ENCODE peak calls at places on chromosome 12, in five cellular contexts. S is HCT116, L is GM12878, M is endodermal cell, Q is MM.1S. A is an unnamed sample.

GRCh38 chr12:100741084-100741711 is 53.4 kb upstream of the ANO4 start:
- DNase-seq in S (peak; percentile 6), L (no peak), M (no peak), Q (peak; percentile 33), A (peak; percentile 56)

GRCh38 chr12:94714378-94714777 is 64.0 kb upstream of the TMCC3 start:
- DNase-seq in S (no peak), L (no peak), M (no peak), Q (peak; percentile 47), A (peak; percentile 60)

GRCh38 chr12:122665349-122665748 is 37.8 kb downstream of the HCAR2 start:
- DNase-seq in S (no peak), L (no peak), M (no peak), Q (no peak), A (no peak)

GRCh38 chr12:118650586-118650960 is 274.2 kb downstream of the SUDS3 start:
- DNase-seq in S (no peak), L (no peak), M (no peak), Q (no peak), A (no peak)

GRCh38 chr12:62632521-62632920 is 165.9 kb downstream of the MON2 start:
- DNase-seq in S (no peak), L (no peak), M (peak; percentile 88), Q (no peak), A (peak; percentile 69)

GRCh38 chr12:106317406-106318082 is 15.0 kb downstream of the TCP11L2 start:
- DNase-seq in S (no peak), L (no peak), M (no peak), Q (no peak), A (no peak)

GRCh38 chr12:55703976-55704761 is 3.5 kb downstream of the ITGA7 start:
- DNase-seq in S (no peak), L (no peak), M (no peak), Q (no peak), A (no peak)

GRCh38 chr12:113329022-113329790 is 5.7 kb downstream of the SLC8B1 start:
- DNase-seq in S (no peak), L (no peak), M (no peak), Q (no peak), A (no peak)

GRCh38 chr12:53049582-53050318 is at the start of gene TNS2:
- DNase-seq in S (no peak), L (no peak), M (peak; percentile 95), Q (no peak), A (peak; percentile 61)

GRCh38 chr12:22794017-22794416 is 169.0 kb downstream of the ETNK1 start:
- DNase-seq in S (no peak), L (no peak), M (no peak), Q (no peak), A (no peak)

GRCh38 chr12:81128930-81129554 is 51.2 kb downstream of the ACSS3 start:
- DNase-seq in S (peak; percentile 22), L (peak; percentile 5), M (peak; percentile 80), Q (peak; percentile 65), A (peak; percentile 60)

GRCh38 chr12:47855502-47855901 is 35.8 kb upstream of the HDAC7 start:
- DNase-seq in S (no peak), L (no peak), M (peak; percentile 70), Q (no peak), A (no peak)

GRCh38 chr12:13744566-13744965 is 236.8 kb downstream of the GRIN2B start:
- DNase-seq in S (no peak), L (no peak), M (no peak), Q (no peak), A (no peak)

GRCh38 chr12:11517080-11517479 is 121.7 kb upstream of the PRB2 start:
- DNase-seq in S (no peak), L (no peak), M (no peak), Q (no peak), A (no peak)

GRCh38 chr12:52049688-52050087 is 1.6 kb upstream of the NR4A1 start:
- DNase-seq in S (no peak), L (no peak), M (no peak), Q (peak; percentile 2), A (no peak)

GRCh38 chr12:120369476-120370342 is 745 bp upstream of the MSI1 start:
- DNase-seq in S (no peak), L (no peak), M (peak; percentile 88), Q (no peak), A (no peak)

GRCh38 chr12:132926417-132926833 is 29.7 kb downstream of the ZNF605 start:
- DNase-seq in S (no peak), L (no peak), M (no peak), Q (no peak), A (no peak)

GRCh38 chr12:105942316-105942715 is 196.4 kb downstream of the NUAK1 start:
- DNase-seq in S (no peak), L (no peak), M (no peak), Q (no peak), A (no peak)

GRCh38 chr12:75592086-75592485 is 80.7 kb upstream of the KRR1 start:
- DNase-seq in S (no peak), L (no peak), M (no peak), Q (no peak), A (no peak)

GRCh38 chr12:105775351-105775750 is 363.4 kb downstream of the NUAK1 start:
- DNase-seq in S (no peak), L (no peak), M (no peak), Q (no peak), A (peak; percentile 68)

GRCh38 chr12:77837876-77838291 is 7.2 kb downstream of the NAV3 start:
- DNase-seq in S (no peak), L (no peak), M (no peak), Q (peak; percentile 52), A (no peak)

GRCh38 chr12:122856999-122857671 is 21.9 kb downstream of the HIP1R start:
- DNase-seq in S (no peak), L (no peak), M (peak; percentile 46), Q (no peak), A (peak; percentile 45)

GRCh38 chr12:101862245-101862644 is 15.1 kb upstream of the DRAM1 start:
- DNase-seq in S (no peak), L (no peak), M (no peak), Q (no peak), A (peak; percentile 16)

GRCh38 chr12:95253386-95253785 is 35.8 kb downstream of the VEZT start:
- DNase-seq in S (no peak), L (no peak), M (no peak), Q (no peak), A (no peak)

GRCh38 chr12:28955491-28955890 is 193.6 kb upstream of the FAR2 start:
- DNase-seq in S (no peak), L (no peak), M (no peak), Q (no peak), A (peak; percentile 73)

GRCh38 chr12:126139355-126139754 is 1074.1 kb downstream of the AACS start:
- DNase-seq in S (no peak), L (no peak), M (no peak), Q (no peak), A (no peak)
- H3K9me3 ChIP-seq in S (peaks cover 24% of the 10 kb centered on the region), L (peaks cover 2% of the 10 kb centered on the region), M (peaks cover 61% of the 10 kb centered on the region), Q (no peaks in the 10 kb centered on the region), A (no peaks in the 10 kb centered on the region)

GRCh38 chr12:42039146-42039545 is 105.5 kb downstream of the GXYLT1 start:
- DNase-seq in S (peak; percentile 23), L (no peak), M (no peak), Q (no peak), A (peak; percentile 83)

DNA sequence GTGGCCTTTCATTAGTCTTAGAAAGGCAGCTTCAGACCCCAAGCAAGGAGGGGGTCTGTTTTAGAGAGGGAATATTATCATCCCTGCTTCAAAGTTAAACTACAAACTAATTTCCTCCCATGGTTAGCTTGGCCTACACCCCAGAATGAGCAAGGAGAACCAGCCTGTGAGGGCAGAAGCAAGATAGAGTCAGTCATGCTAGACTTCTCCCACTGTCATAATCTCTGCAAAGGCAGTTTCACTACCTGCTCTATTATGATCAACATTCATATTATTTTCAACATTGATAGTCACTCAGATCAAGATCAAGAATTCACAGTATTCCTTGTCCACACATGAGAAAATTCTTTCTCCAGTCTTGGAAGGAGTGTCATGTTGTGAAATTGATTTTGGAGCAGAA is 105.1 kb downstream of the GXYLT1 start:
- DNase-seq in S (no peak), L (no peak), M (no peak), Q (no peak), A (no peak)
- H3K9ac ChIP-seq in S (no peak overlapping the region), L (no peak overlapping the region), M (no peak overlapping the region), Q (no peak overlapping the region), A (no peak overlapping the region)

DNA sequence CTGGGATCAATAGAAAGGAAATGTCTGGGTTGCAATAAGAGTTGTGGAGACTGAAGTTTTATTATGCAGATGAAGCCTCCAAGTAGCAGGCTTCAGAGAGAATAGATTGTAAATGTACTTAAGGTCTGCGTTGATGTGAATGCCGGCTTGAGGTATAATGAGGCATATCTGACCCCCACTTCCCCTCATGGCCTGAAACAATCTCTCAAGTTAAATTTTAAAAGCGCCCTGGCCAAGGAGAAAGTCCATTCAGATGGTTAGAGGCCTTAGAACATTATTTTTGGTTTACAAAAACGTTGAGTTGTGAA is 28.3 kb upstream of the HIGD1C start:
- DNase-seq in S (no peak), L (no peak), M (no peak), Q (no peak), A (no peak)
- H3K4me3 ChIP-seq in S (peak overlapping the region; percentile 3), L (peak overlapping the region; percentile 28), M (no peak overlapping the region), Q (peak overlapping the region; percentile 35), A (peak overlapping the region; percentile 73)

GRCh38 chr12:50914872-50915484 is 37.4 kb upstream of the HIGD1C start:
- DNase-seq in S (no peak), L (no peak), M (no peak), Q (no peak), A (no peak)
- H3K9me3 ChIP-seq in S (peaks cover 10% of the 10 kb centered on the region), L (peaks cover 21% of the 10 kb centered on the region), M (peaks cover 92% of the 10 kb centered on the region), Q (no peaks in the 10 kb centered on the region), A (no peaks in the 10 kb centered on the region)

GRCh38 chr12:89373772-89374572 is 21.7 kb upstream of the DUSP6 start:
- DNase-seq in S (no peak), L (no peak), M (no peak), Q (no peak), A (peak; percentile 91)
- H3K9ac ChIP-seq in S (no peak overlapping the region), L (no peak overlapping the region), M (no peak overlapping the region), Q (no peak overlapping the region), A (peak overlapping the region; percentile 1)

GRCh38 chr12:43551271-43551970 is 582 bp downstream of the ADAMTS20 start:
- DNase-seq in S (no peak), L (no peak), M (peak; percentile 83), Q (no peak), A (peak; percentile 2)

GRCh38 chr12:43556057-43556456 is 4.1 kb upstream of the ADAMTS20 start:
- DNase-seq in S (no peak), L (no peak), M (no peak), Q (no peak), A (no peak)

GRCh38 chr12:43551971-43552559 is at the start of gene ADAMTS20:
- DNase-seq in S (no peak), L (no peak), M (peak; percentile 98), Q (no peak), A (peak; percentile 40)

GRCh38 chr12:43550831-43551270 is 1.2 kb downstream of the ADAMTS20 start:
- DNase-seq in S (no peak), L (no peak), M (peak; percentile 84), Q (no peak), A (no peak)
- H3K4me3 ChIP-seq in S (no peak overlapping the region), L (no peak overlapping the region), M (peak overlapping the region; percentile 79), Q (no peak overlapping the region), A (no peak overlapping the region)

GRCh38 chr12:116650062-116650461 is 87.8 kb downstream of the SPRING1 start:
- DNase-seq in S (no peak), L (no peak), M (no peak), Q (no peak), A (peak; percentile 11)
- H3K9me3 ChIP-seq in S (no peaks in the 10 kb centered on the region), L (no peaks in the 10 kb centered on the region), M (peaks cover 10% of the 10 kb centered on the region), Q (no peaks in the 10 kb centered on the region), A (no peaks in the 10 kb centered on the region)